ENCODE peak calls at places on chromosome 3, in seven cellular contexts. L, Y, I, S, T, Z and N are unnamed samples.

GRCh38 chr3:117052356-117052755 is 342.8 kb downstream of the TUSC7 start:
- DNase-seq in S (no peak), I (peak; percentile 53), T (no peak), Y (no peak), L (no peak), Z (no peak), N (peak; percentile 73)

GRCh38 chr3:157190242-157190876 is 30.4 kb upstream of the CCNL1 start:
- DNase-seq in L (no peak), I (no peak), Z (no peak), Y (no peak), S (no peak), T (no peak), N (no peak)

GRCh38 chr3:141302364-141303141 is 65.8 kb upstream of the ZBTB38 start:
- DNase-seq in Z (peak; percentile 48), S (no peak), Y (no peak), T (no peak), I (peak; percentile 59), L (no peak), N (peak; percentile 83)

GRCh38 chr3:159950156-159950898 is 38.3 kb upstream of the IL12A start:
- DNase-seq in Y (no peak), L (no peak), T (no peak), Z (no peak), I (no peak), S (no peak), N (no peak)

GRCh38 chr3:159988617-159989251 is at the start of gene IL12A:
- DNase-seq in I (no peak), Z (peak; percentile 88), Y (peak; percentile 81), L (peak; percentile 73), T (peak; percentile 78), S (peak; percentile 85), N (peak; percentile 92)

GRCh38 chr3:10666621-10667020 is 149.4 kb upstream of the SLC6A11 start:
- DNase-seq in S (no peak), Z (no peak), T (no peak), Y (peak; percentile 79), L (no peak), I (no peak), N (no peak)

GRCh38 chr3:65412591-65412990 is 626.1 kb downstream of the MAGI1 start:
- DNase-seq in L (no peak), Y (peak; percentile 74), S (peak; percentile 39), Z (peak; percentile 1), T (peak; percentile 62), I (no peak), N (no peak)

GRCh38 chr3:197168606-197169005 is 129.8 kb downstream of the DLG1 start:
- DNase-seq in I (peak; percentile 19), Z (no peak), S (no peak), L (no peak), Y (no peak), T (no peak), N (peak; percentile 59)

GRCh38 chr3:135908225-135908624 is 57.3 kb upstream of the PPP2R3A start:
- DNase-seq in I (no peak), T (peak; percentile 11), S (no peak), L (no peak), Z (peak; percentile 89), Y (no peak), N (no peak)

GRCh38 chr3:156750191-156750873 is 75.8 kb upstream of the LEKR1 start:
- DNase-seq in T (no peak), Z (no peak), L (no peak), I (peak; percentile 16), S (no peak), Y (no peak), N (peak; percentile 53)

GRCh38 chr3:109685084-109686079 is 348.0 kb upstream of the DPPA4 start:
- DNase-seq in I (peak; percentile 90), S (peak; percentile 81), Z (peak; percentile 99), Y (peak; percentile 86), T (peak; percentile 97), L (no peak), N (peak; percentile 98)

GRCh38 chr3:129007792-129008191 is 6.7 kb downstream of the EFCC1 start:
- DNase-seq in Z (no peak), I (no peak), T (no peak), Y (no peak), L (no peak), S (no peak), N (no peak)

GRCh38 chr3:129004639-129005295 is 3.7 kb downstream of the EFCC1 start:
- DNase-seq in S (no peak), Y (no peak), I (no peak), T (no peak), Z (no peak), L (no peak), N (no peak)

GRCh38 chr3:129009266-129009665 is 8.2 kb downstream of the EFCC1 start:
- DNase-seq in T (no peak), S (no peak), Y (no peak), L (no peak), I (no peak), Z (no peak), N (no peak)

GRCh38 chr3:129005526-129006303 is 4.6 kb downstream of the EFCC1 start:
- DNase-seq in S (peak; percentile 63), Y (peak; percentile 45), Z (no peak), T (peak; percentile 54), L (no peak), I (no peak), N (peak; percentile 25)

DNA sequence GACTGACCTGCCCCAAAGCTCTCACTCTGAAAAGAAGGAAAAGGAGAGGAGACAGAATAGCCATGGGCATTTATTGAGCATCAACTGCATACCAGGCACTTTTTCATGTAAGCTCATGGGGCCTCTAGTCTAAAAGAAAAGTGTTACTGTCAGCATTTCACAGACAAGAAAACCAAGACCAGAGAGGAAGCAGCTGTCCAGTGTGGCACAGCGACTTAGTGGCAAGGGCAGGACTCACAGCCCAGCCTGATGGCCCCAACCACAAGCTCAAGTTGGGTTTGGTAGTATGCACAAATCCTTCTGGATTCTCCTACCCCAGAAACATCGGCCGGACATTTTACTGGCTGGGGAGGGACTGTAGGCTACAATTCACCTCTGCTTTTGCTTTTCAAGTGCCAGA is 5.8 kb downstream of the EFCC1 start:
- DNase-seq in S (no peak), T (no peak), L (no peak), I (no peak), Y (no peak), Z (no peak), N (no peak)
- H3K27me3 ChIP-seq in S (peaks cover 18% of the 10 kb centered on the region), T (no peaks in the 10 kb centered on the region), L (peaks cover 17% of the 10 kb centered on the region), I (peaks cover 29% of the 10 kb centered on the region), Y (peaks cover 23% of the 10 kb centered on the region), Z (no peaks in the 10 kb centered on the region), N (peaks cover 58% of the 10 kb centered on the region)

GRCh38 chr3:147405552-147406254 is 640 bp downstream of the ZIC4 start:
- DNase-seq in T (no peak), L (no peak), I (no peak), S (no peak), Y (no peak), Z (no peak), N (no peak)

GRCh38 chr3:147407107-147407494 is 758 bp upstream of the ZIC4 start:
- DNase-seq in Z (no peak), L (no peak), T (no peak), S (no peak), I (no peak), Y (no peak), N (no peak)

GRCh38 chr3:147406255-147407023 is at the start of gene ZIC4:
- DNase-seq in L (no peak), T (no peak), Z (no peak), I (no peak), S (no peak), Y (no peak), N (no peak)

GRCh38 chr3:147404000-147404799 is 2.1 kb downstream of the ZIC4 start:
- DNase-seq in S (no peak), Y (no peak), T (no peak), L (no peak), Z (no peak), I (no peak), N (no peak)

DNA sequence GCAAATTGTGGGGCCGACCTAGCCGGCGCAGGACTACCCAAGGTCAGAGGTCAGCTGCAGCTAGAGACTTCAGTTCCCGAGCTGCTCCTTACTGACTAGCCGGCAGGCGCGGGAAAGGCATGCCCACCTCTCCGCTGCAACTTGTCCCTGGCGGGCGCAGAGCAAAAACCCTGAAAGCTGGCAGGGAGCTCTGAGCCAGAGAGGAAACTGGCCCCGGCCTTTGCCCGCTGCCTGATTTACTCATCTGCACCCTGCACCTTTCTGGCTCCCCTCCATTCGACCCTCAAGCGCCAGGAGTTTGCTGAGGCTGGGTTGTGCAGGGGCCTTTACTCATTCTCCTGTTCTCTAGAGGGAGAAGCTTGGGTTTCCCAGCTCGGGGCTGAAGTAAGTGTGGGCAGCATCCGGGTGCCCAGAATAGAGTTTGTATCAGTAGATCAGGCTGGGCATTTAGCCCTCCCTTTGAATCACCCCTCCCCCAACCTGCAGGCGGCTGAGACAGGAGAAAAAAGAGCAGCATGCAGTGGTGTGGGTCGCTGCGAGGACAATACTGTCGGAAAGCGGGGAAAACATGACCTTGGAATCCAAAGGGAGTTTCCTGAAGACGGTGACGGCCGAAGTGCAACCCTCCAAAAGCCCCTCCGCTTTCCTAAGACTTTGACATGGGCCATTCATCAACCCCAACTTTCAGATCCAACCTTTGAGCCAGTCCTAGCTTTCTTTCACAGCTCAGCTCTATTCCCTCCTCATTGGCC is 1.4 kb downstream of the ZIC4 start:
- DNase-seq in L (no peak), Z (no peak), T (no peak), Y (no peak), I (no peak), S (no peak), N (no peak)
- H3K27me3 ChIP-seq in L (peaks cover 93% of the 10 kb centered on the region), Z (peaks cover 79% of the 10 kb centered on the region), T (no peaks in the 10 kb centered on the region), Y (peaks cover 81% of the 10 kb centered on the region), I (peaks cover 16% of the 10 kb centered on the region), S (peaks cover 63% of the 10 kb centered on the region), N (peaks cover 92% of the 10 kb centered on the region)

GRCh38 chr3:167100651-167101050 is 279.4 kb downstream of the ZBBX start:
- DNase-seq in L (no peak), T (no peak), S (no peak), I (no peak), Z (no peak), Y (no peak), N (no peak)
- H3K27me3 ChIP-seq in L (no peaks in the 10 kb centered on the region), T (no peaks in the 10 kb centered on the region), S (no peaks in the 10 kb centered on the region), I (no peaks in the 10 kb centered on the region), Z (no peaks in the 10 kb centered on the region), Y (no peaks in the 10 kb centered on the region), N (no peaks in the 10 kb centered on the region)

DNA sequence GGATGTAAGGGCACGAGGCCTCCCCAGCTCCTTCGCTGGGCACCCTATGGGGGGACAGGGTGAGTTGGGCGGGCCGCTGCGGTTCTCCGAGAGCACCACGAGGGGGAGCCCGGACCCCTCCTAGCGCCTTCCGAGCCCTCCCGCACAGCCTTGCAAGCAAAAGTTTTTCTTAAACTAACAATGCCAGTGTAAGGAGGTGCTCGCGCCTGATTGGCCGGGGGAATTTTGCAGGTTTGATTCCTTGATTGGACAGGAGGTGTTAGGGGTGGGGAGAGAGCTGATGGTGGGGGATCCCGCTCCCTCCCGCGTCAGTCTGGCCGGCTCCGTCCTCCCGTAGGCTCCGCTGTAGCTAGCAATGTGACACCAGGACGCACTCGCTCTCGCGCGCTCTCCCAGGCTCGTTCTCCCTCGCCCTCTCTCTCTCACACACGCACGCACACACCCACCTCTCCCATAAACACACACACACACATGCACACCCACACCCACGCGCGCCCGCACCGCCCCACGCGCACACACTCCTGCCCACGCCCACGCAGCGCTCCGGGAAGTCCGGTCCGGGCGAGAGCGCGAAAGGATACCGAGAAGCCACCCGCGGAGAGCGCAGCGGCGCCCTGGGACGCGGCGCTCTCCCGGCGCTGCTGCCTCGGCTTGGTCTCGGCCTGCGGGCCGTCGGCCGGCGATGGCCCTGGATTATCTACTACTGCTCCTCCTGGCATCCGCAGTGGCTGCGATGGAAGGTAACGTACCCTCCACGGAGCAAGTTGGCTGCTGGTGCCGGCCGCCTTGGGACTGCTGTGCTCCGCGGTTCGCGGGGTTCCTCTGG is at the start of gene EPHB1:
- DNase-seq in S (peak; percentile 74), L (peak; percentile 11), I (peak; percentile 86), Y (peak; percentile 77), Z (peak; percentile 79), T (peak; percentile 79), N (peak; percentile 88)
- H3K27me3 ChIP-seq in S (peaks cover 25% of the 10 kb centered on the region), L (peaks cover 45% of the 10 kb centered on the region), I (peaks cover 16% of the 10 kb centered on the region), Y (peaks cover 28% of the 10 kb centered on the region), Z (peaks cover 28% of the 10 kb centered on the region), T (no peaks in the 10 kb centered on the region), N (peaks cover 3% of the 10 kb centered on the region)